ENCODE peak calls at places on chromosomes 4 and X, in four cellular contexts. One of them, this sample, is unnamed.
A peak's percentile ranks its signal among the peaks of the same experiment; 100 is the strongest.

GRCh38 chr4:152259866-152260265 is 276.0 kb downstream of the FBXW7 start:
- DNase-seq in natural killer cell: no peak
- DNase-seq in neural progenitor cell: no peak
- DNase-seq in activated B cell treated with CpG ODN at 0.5 μM for 24 hours: no peak
- DNase-seq in this sample: no peak

GRCh38 chrX:124263743-124264142 is 68.7 kb upstream of the TEX13D start:
- DNase-seq in natural killer cell: no peak
- DNase-seq in neural progenitor cell: no peak
- DNase-seq in activated B cell treated with CpG ODN at 0.5 μM for 24 hours: no peak
- DNase-seq in this sample: no peak

GRCh38 chr4:39706334-39706733 is 8.4 kb downstream of the UBE2K start:
- DNase-seq in natural killer cell: no peak
- DNase-seq in neural progenitor cell: no peak
- DNase-seq in activated B cell treated with CpG ODN at 0.5 μM for 24 hours: no peak
- DNase-seq in this sample: no peak

GRCh38 chr4:120616041-120616440 is 306.5 kb downstream of the PRDM5 start:
- DNase-seq in natural killer cell: no peak
- DNase-seq in neural progenitor cell: no peak
- DNase-seq in activated B cell treated with CpG ODN at 0.5 μM for 24 hours: no peak
- DNase-seq in this sample: no peak

GRCh38 chrX:43953218-43953617 is 20.0 kb downstream of the NDP start:
- DNase-seq in natural killer cell: no peak
- DNase-seq in neural progenitor cell: no peak
- DNase-seq in activated B cell treated with CpG ODN at 0.5 μM for 24 hours: no peak
- DNase-seq in this sample: no peak

GRCh38 chrX:45240334-45240733 is 39.7 kb upstream of the DIPK2B start:
- DNase-seq in natural killer cell: no peak
- DNase-seq in neural progenitor cell: no peak
- DNase-seq in activated B cell treated with CpG ODN at 0.5 μM for 24 hours: no peak
- DNase-seq in this sample: no peak

GRCh38 chrX:153765138-153766079 is 1.4 kb downstream of the PLXNB3 start:
- DNase-seq in natural killer cell: no peak
- DNase-seq in neural progenitor cell: no peak
- DNase-seq in activated B cell treated with CpG ODN at 0.5 μM for 24 hours: no peak
- DNase-seq in this sample: no peak

GRCh38 chr4:126124817-126125216 is 810.1 kb downstream of the FAT4 start:
- DNase-seq in natural killer cell: no peak
- DNase-seq in neural progenitor cell: no peak
- DNase-seq in activated B cell treated with CpG ODN at 0.5 μM for 24 hours: no peak
- DNase-seq in this sample: no peak

GRCh38 chr4:38131371-38132139 is 171.4 kb downstream of the PTTG2 start:
- DNase-seq in natural killer cell: peak; percentile 68
- DNase-seq in neural progenitor cell: peak; percentile 80
- DNase-seq in activated B cell treated with CpG ODN at 0.5 μM for 24 hours: no peak
- DNase-seq in this sample: no peak
- TF ChIP-seq CTCF in natural killer cell: no peak
- TF ChIP-seq CTCF in neural progenitor cell: no peak
- TF ChIP-seq CTCF in activated B cell treated with CpG ODN at 0.5 μM for 24 hours: no peak
- TF ChIP-seq CTCF in this sample: no peak

DNA sequence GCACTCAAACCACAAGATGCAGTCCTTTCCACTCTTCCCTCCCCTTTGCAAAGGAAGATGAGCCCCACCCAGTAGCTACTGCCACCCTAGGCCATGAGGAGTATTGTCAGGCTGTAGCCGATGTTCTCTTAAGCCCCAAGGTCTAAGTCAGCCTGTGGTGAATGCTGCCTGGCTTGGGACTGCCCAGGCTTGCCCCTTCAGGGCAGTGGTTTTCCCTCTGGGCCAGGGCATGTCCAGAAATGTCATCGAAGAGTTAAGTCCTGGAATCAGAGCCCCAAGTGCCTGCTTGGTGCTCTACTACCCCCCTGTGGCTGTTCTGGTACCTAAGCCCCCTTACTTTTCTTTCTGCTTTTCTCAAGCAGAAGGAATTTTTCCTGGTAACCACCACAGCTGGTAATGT is 11.8 kb upstream of the PGK1 start:
- DNase-seq in natural killer cell: no peak
- DNase-seq in neural progenitor cell: peak; percentile 59
- DNase-seq in activated B cell treated with CpG ODN at 0.5 μM for 24 hours: no peak
- DNase-seq in this sample: no peak
- TF ChIP-seq CTCF in natural killer cell: peak; percentile 9
- TF ChIP-seq CTCF in neural progenitor cell: peak; percentile 50
- TF ChIP-seq CTCF in activated B cell treated with CpG ODN at 0.5 μM for 24 hours: no peak
- TF ChIP-seq CTCF in this sample: peak; percentile 42

DNA sequence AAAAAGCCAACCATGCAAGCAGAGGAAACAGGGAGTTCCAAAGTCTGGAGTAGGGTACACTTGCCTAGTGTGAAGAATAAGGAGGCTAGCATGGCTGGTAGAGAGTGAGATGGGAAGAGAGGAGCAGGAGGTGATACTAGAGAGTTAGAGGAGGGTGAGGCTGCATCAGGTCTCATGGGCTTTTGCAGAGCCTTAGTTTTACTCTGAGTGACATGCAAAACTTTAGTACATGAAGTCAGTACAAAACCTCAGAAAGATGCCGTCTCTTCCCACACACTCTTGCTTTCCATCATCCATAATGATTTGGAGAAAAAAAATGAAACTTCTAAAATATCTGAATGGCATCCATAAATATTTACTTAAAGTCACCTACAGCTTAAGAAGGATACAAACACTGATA is 5.0 kb downstream of the OPRPN start:
- DNase-seq in natural killer cell: no peak
- DNase-seq in neural progenitor cell: no peak
- DNase-seq in activated B cell treated with CpG ODN at 0.5 μM for 24 hours: no peak
- DNase-seq in this sample: no peak
- TF ChIP-seq CTCF in natural killer cell: no peak
- TF ChIP-seq CTCF in neural progenitor cell: no peak
- TF ChIP-seq CTCF in activated B cell treated with CpG ODN at 0.5 μM for 24 hours: no peak
- TF ChIP-seq CTCF in this sample: no peak

GRCh38 chr4:108382751-108383150 is 214.0 kb upstream of the LEF1 start:
- DNase-seq in natural killer cell: no peak
- DNase-seq in neural progenitor cell: no peak
- DNase-seq in activated B cell treated with CpG ODN at 0.5 μM for 24 hours: no peak
- DNase-seq in this sample: no peak

GRCh38 chr4:108377021-108377420 is 208.3 kb upstream of the LEF1 start:
- DNase-seq in natural killer cell: no peak
- DNase-seq in neural progenitor cell: no peak
- DNase-seq in activated B cell treated with CpG ODN at 0.5 μM for 24 hours: no peak
- DNase-seq in this sample: no peak

GRCh38 chr4:108383157-108383556 is 214.4 kb upstream of the LEF1 start:
- DNase-seq in natural killer cell: no peak
- DNase-seq in neural progenitor cell: no peak
- DNase-seq in activated B cell treated with CpG ODN at 0.5 μM for 24 hours: no peak
- DNase-seq in this sample: no peak

GRCh38 chr4:108375434-108375833 is 206.7 kb upstream of the LEF1 start:
- DNase-seq in natural killer cell: no peak
- DNase-seq in neural progenitor cell: no peak
- DNase-seq in activated B cell treated with CpG ODN at 0.5 μM for 24 hours: no peak
- DNase-seq in this sample: no peak

GRCh38 chr4:108378164-108378563 is 209.4 kb upstream of the LEF1 start:
- DNase-seq in natural killer cell: no peak
- DNase-seq in neural progenitor cell: no peak
- DNase-seq in activated B cell treated with CpG ODN at 0.5 μM for 24 hours: no peak
- DNase-seq in this sample: no peak
- TF ChIP-seq CTCF in natural killer cell: no peak
- TF ChIP-seq CTCF in neural progenitor cell: no peak
- TF ChIP-seq CTCF in activated B cell treated with CpG ODN at 0.5 μM for 24 hours: no peak
- TF ChIP-seq CTCF in this sample: no peak

GRCh38 chrX:139949703-139950102 is 15.6 kb downstream of the CXorf66 start:
- DNase-seq in natural killer cell: no peak
- DNase-seq in neural progenitor cell: no peak
- DNase-seq in activated B cell treated with CpG ODN at 0.5 μM for 24 hours: no peak
- DNase-seq in this sample: no peak
- TF ChIP-seq CTCF in natural killer cell: no peak
- TF ChIP-seq CTCF in neural progenitor cell: no peak
- TF ChIP-seq CTCF in activated B cell treated with CpG ODN at 0.5 μM for 24 hours: no peak
- TF ChIP-seq CTCF in this sample: no peak

GRCh38 chr4:150211821-150212445 is 133.7 kb downstream of the DCLK2 start:
- DNase-seq in natural killer cell: no peak
- DNase-seq in neural progenitor cell: no peak
- DNase-seq in activated B cell treated with CpG ODN at 0.5 μM for 24 hours: no peak
- DNase-seq in this sample: no peak

GRCh38 chr4:150211016-150211415 is 132.8 kb downstream of the DCLK2 start:
- DNase-seq in natural killer cell: no peak
- DNase-seq in neural progenitor cell: no peak
- DNase-seq in activated B cell treated with CpG ODN at 0.5 μM for 24 hours: no peak
- DNase-seq in this sample: no peak

GRCh38 chr4:150215601-150216000 is 137.4 kb downstream of the DCLK2 start:
- DNase-seq in natural killer cell: no peak
- DNase-seq in neural progenitor cell: no peak
- DNase-seq in activated B cell treated with CpG ODN at 0.5 μM for 24 hours: no peak
- DNase-seq in this sample: no peak

GRCh38 chr4:150212927-150213326 is 134.7 kb downstream of the DCLK2 start:
- DNase-seq in natural killer cell: no peak
- DNase-seq in neural progenitor cell: no peak
- DNase-seq in activated B cell treated with CpG ODN at 0.5 μM for 24 hours: no peak
- DNase-seq in this sample: no peak

GRCh38 chr4:150212485-150212884 is 134.2 kb downstream of the DCLK2 start:
- DNase-seq in natural killer cell: no peak
- DNase-seq in neural progenitor cell: no peak
- DNase-seq in activated B cell treated with CpG ODN at 0.5 μM for 24 hours: no peak
- DNase-seq in this sample: no peak
- TF ChIP-seq CTCF in natural killer cell: no peak
- TF ChIP-seq CTCF in neural progenitor cell: no peak
- TF ChIP-seq CTCF in activated B cell treated with CpG ODN at 0.5 μM for 24 hours: no peak
- TF ChIP-seq CTCF in this sample: no peak

DNA sequence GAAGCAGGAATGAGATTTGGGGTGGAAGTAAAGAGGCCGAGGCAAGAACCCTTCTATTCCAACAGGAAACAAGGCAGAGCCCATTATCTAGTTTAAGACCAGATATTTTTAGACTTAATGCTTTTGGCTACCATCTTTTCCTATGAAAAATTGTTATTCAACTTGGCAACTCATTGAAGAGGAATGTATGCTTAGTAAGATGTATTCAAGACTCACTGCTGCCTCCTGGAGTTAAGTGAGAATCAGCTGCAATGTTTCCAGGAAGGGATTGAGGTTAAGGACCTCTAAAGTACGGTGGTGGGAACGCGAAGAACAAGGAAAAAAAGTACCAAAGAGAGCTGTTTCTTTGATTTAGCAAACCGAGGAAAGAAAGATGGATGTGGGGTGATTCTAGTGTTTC is 89.1 kb downstream of the RAPGEF2 start:
- DNase-seq in natural killer cell: no peak
- DNase-seq in neural progenitor cell: peak; percentile 70
- DNase-seq in activated B cell treated with CpG ODN at 0.5 μM for 24 hours: no peak
- DNase-seq in this sample: no peak
- TF ChIP-seq CTCF in natural killer cell: no peak
- TF ChIP-seq CTCF in neural progenitor cell: peak; percentile 66
- TF ChIP-seq CTCF in activated B cell treated with CpG ODN at 0.5 μM for 24 hours: no peak
- TF ChIP-seq CTCF in this sample: peak; percentile 43

GRCh38 chrX:136488706-136489105 is 959 bp downstream of the BRS3 start:
- DNase-seq in natural killer cell: no peak
- DNase-seq in neural progenitor cell: no peak
- DNase-seq in activated B cell treated with CpG ODN at 0.5 μM for 24 hours: no peak
- DNase-seq in this sample: no peak
- TF ChIP-seq CTCF in natural killer cell: no peak
- TF ChIP-seq CTCF in neural progenitor cell: no peak
- TF ChIP-seq CTCF in activated B cell treated with CpG ODN at 0.5 μM for 24 hours: no peak
- TF ChIP-seq CTCF in this sample: no peak

GRCh38 chrX:27555514-27555913 is 34.6 kb upstream of the DCAF8L2 start:
- DNase-seq in natural killer cell: no peak
- DNase-seq in neural progenitor cell: peak; percentile 65
- DNase-seq in activated B cell treated with CpG ODN at 0.5 μM for 24 hours: no peak
- DNase-seq in this sample: no peak
- TF ChIP-seq CTCF in natural killer cell: no peak
- TF ChIP-seq CTCF in neural progenitor cell: peak; percentile 65
- TF ChIP-seq CTCF in activated B cell treated with CpG ODN at 0.5 μM for 24 hours: no peak
- TF ChIP-seq CTCF in this sample: peak; percentile 57